ENCODE peak calls at places on chromosomes 11 and 22, in eight cellular contexts. One of them, this sample, is unnamed.

GRCh38 chr22:42280836-42281235 is 10.4 kb upstream of the TCF20 start:
- DNase-seq in mucosa of descending colon: no peak
- DNase-seq in epithelial cell of esophagus: peak
- DNase-seq in choroid plexus epithelial cell: no peak
- DNase-seq in HFF-Myc: no peak
- DNase-seq in HepG2: no peak
- DNase-seq in PC-3: no peak
- DNase-seq in GM12865: no peak
- DNase-seq in this sample: no peak

GRCh38 chr22:48740731-48741405 is 1086.8 kb downstream of the BRD1 start:
- DNase-seq in GM12865: no peak
- DNase-seq in choroid plexus epithelial cell: no peak
- DNase-seq in HFF-Myc: no peak
- DNase-seq in epithelial cell of esophagus: no peak
- DNase-seq in mucosa of descending colon: peak
- DNase-seq in HepG2: no peak
- DNase-seq in PC-3: no peak
- DNase-seq in this sample: no peak

GRCh38 chr11:116309446-116309845 is 463.3 kb downstream of the BUD13 start:
- DNase-seq in choroid plexus epithelial cell: no peak
- DNase-seq in HFF-Myc: no peak
- DNase-seq in mucosa of descending colon: no peak
- DNase-seq in PC-3: no peak
- DNase-seq in GM12865: no peak
- DNase-seq in HepG2: no peak
- DNase-seq in epithelial cell of esophagus: no peak
- DNase-seq in this sample: no peak

GRCh38 chr11:113934797-113935196 is 30.2 kb downstream of the HTR3B start:
- DNase-seq in PC-3: no peak
- DNase-seq in mucosa of descending colon: no peak
- DNase-seq in choroid plexus epithelial cell: no peak
- DNase-seq in epithelial cell of esophagus: no peak
- DNase-seq in GM12865: no peak
- DNase-seq in HFF-Myc: no peak
- DNase-seq in HepG2: no peak
- DNase-seq in this sample: no peak

GRCh38 chr22:17913705-17914282 is 110.6 kb downstream of the MICAL3 start:
- DNase-seq in GM12865: no peak
- DNase-seq in epithelial cell of esophagus: no peak
- DNase-seq in HepG2: no peak
- DNase-seq in HFF-Myc: peak
- DNase-seq in PC-3: no peak
- DNase-seq in choroid plexus epithelial cell: no peak
- DNase-seq in mucosa of descending colon: no peak
- DNase-seq in this sample: no peak

GRCh38 chr22:43829904-43830851 is 18.1 kb upstream of the EFCAB6 start:
- DNase-seq in mucosa of descending colon: no peak
- DNase-seq in PC-3: no peak
- DNase-seq in GM12865: no peak
- DNase-seq in epithelial cell of esophagus: no peak
- DNase-seq in HFF-Myc: no peak
- DNase-seq in HepG2: no peak
- DNase-seq in choroid plexus epithelial cell: peak
- DNase-seq in this sample: no peak

GRCh38 chr11:91136631-91137030 is 913.8 kb upstream of the CHORDC1 start:
- DNase-seq in HepG2: no peak
- DNase-seq in GM12865: no peak
- DNase-seq in epithelial cell of esophagus: peak
- DNase-seq in mucosa of descending colon: no peak
- DNase-seq in HFF-Myc: no peak
- DNase-seq in PC-3: peak
- DNase-seq in choroid plexus epithelial cell: no peak
- DNase-seq in this sample: no peak

GRCh38 chr11:22203281-22203680 is 10.4 kb downstream of the ANO5 start:
- DNase-seq in PC-3: no peak
- DNase-seq in mucosa of descending colon: no peak
- DNase-seq in choroid plexus epithelial cell: no peak
- DNase-seq in epithelial cell of esophagus: no peak
- DNase-seq in HFF-Myc: no peak
- DNase-seq in HepG2: no peak
- DNase-seq in GM12865: peak
- DNase-seq in this sample: no peak

GRCh38 chr11:99505319-99505718 is 484.6 kb downstream of the CNTN5 start:
- DNase-seq in epithelial cell of esophagus: no peak
- DNase-seq in PC-3: peak
- DNase-seq in HFF-Myc: no peak
- DNase-seq in HepG2: no peak
- DNase-seq in choroid plexus epithelial cell: peak
- DNase-seq in mucosa of descending colon: no peak
- DNase-seq in GM12865: no peak
- DNase-seq in this sample: no peak

GRCh38 chr11:59182457-59183151 is 10.7 kb downstream of the DTX4 start:
- DNase-seq in choroid plexus epithelial cell: no peak
- DNase-seq in HFF-Myc: no peak
- DNase-seq in epithelial cell of esophagus: peak
- DNase-seq in HepG2: peak
- DNase-seq in PC-3: peak
- DNase-seq in GM12865: peak
- DNase-seq in mucosa of descending colon: peak
- DNase-seq in this sample: no peak

GRCh38 chr11:10012068-10012467 is 282.0 kb downstream of the SBF2 start:
- DNase-seq in choroid plexus epithelial cell: no peak
- DNase-seq in epithelial cell of esophagus: no peak
- DNase-seq in HFF-Myc: no peak
- DNase-seq in PC-3: no peak
- DNase-seq in HepG2: no peak
- DNase-seq in mucosa of descending colon: no peak
- DNase-seq in GM12865: no peak
- DNase-seq in this sample: no peak

GRCh38 chr11:59574467-59574866 is 41.1 kb downstream of the OSBP start:
- DNase-seq in choroid plexus epithelial cell: no peak
- DNase-seq in epithelial cell of esophagus: no peak
- DNase-seq in HFF-Myc: no peak
- DNase-seq in PC-3: no peak
- DNase-seq in GM12865: no peak
- DNase-seq in HepG2: no peak
- DNase-seq in mucosa of descending colon: no peak
- DNase-seq in this sample: no peak

GRCh38 chr22:39645532-39645931 is 75.0 kb downstream of the CACNA1I start:
- DNase-seq in HFF-Myc: no peak
- DNase-seq in HepG2: no peak
- DNase-seq in GM12865: no peak
- DNase-seq in choroid plexus epithelial cell: no peak
- DNase-seq in mucosa of descending colon: no peak
- DNase-seq in PC-3: no peak
- DNase-seq in epithelial cell of esophagus: no peak
- DNase-seq in this sample: no peak

GRCh38 chr11:57649826-57650738 is at the start of gene YPEL4:
- DNase-seq in PC-3: peak
- DNase-seq in choroid plexus epithelial cell: peak
- DNase-seq in epithelial cell of esophagus: peak
- DNase-seq in mucosa of descending colon: no peak
- DNase-seq in GM12865: no peak
- DNase-seq in HepG2: no peak
- DNase-seq in HFF-Myc: no peak
- DNase-seq in this sample: peak

GRCh38 chr22:32327596-32328171 is 30.0 kb upstream of the RFPL3 start:
- DNase-seq in epithelial cell of esophagus: no peak
- DNase-seq in HFF-Myc: no peak
- DNase-seq in GM12865: no peak
- DNase-seq in mucosa of descending colon: no peak
- DNase-seq in choroid plexus epithelial cell: no peak
- DNase-seq in PC-3: no peak
- DNase-seq in HepG2: no peak
- DNase-seq in this sample: no peak

GRCh38 chr11:49405743-49406142 is 197.3 kb upstream of the FOLH1 start:
- DNase-seq in mucosa of descending colon: no peak
- DNase-seq in GM12865: no peak
- DNase-seq in choroid plexus epithelial cell: no peak
- DNase-seq in HFF-Myc: no peak
- DNase-seq in epithelial cell of esophagus: no peak
- DNase-seq in PC-3: no peak
- DNase-seq in HepG2: no peak
- DNase-seq in this sample: no peak

GRCh38 chr11:35163707-35164496 is 24.9 kb downstream of the CD44 start:
- DNase-seq in epithelial cell of esophagus: no peak
- DNase-seq in HepG2: no peak
- DNase-seq in HFF-Myc: no peak
- DNase-seq in choroid plexus epithelial cell: peak
- DNase-seq in PC-3: no peak
- DNase-seq in mucosa of descending colon: no peak
- DNase-seq in GM12865: peak
- DNase-seq in this sample: no peak
- TF ChIP-seq CTCF in epithelial cell of esophagus: no peak
- TF ChIP-seq CTCF in HepG2: no peak
- TF ChIP-seq CTCF in HFF-Myc: peak
- TF ChIP-seq CTCF in choroid plexus epithelial cell: peak
- TF ChIP-seq CTCF in PC-3: no peak
- TF ChIP-seq CTCF in mucosa of descending colon: no peak
- TF ChIP-seq CTCF in GM12865: peak
- TF ChIP-seq CTCF in this sample: peak

DNA sequence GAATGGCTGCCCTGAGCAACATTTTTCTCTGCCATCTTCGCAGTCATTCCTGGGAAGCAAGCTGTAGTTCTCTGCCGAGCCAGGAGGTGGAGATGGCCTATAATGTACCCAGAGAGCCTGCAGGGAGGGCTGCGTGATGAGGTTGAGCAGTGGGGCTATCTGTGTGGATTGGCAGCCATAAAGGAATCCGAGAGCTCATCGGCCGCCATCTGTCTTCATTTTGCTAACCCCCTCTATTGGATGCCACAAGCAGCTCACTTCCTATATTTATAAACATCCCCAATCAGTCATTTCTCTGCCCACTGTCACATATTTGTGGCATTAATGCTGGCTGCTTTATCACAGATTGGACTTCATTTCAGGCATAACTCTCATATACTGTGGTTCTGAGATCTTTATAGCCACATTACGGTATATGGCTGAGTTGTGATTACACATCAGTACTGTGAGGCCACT is 209.5 kb downstream of the NTM start:
- DNase-seq in PC-3: peak
- DNase-seq in HFF-Myc: no peak
- DNase-seq in HepG2: peak
- DNase-seq in mucosa of descending colon: no peak
- DNase-seq in choroid plexus epithelial cell: peak
- DNase-seq in GM12865: peak
- DNase-seq in epithelial cell of esophagus: peak
- DNase-seq in this sample: no peak
- TF ChIP-seq CTCF in PC-3: peak
- TF ChIP-seq CTCF in HFF-Myc: peak
- TF ChIP-seq CTCF in HepG2: peak
- TF ChIP-seq CTCF in mucosa of descending colon: no peak
- TF ChIP-seq CTCF in choroid plexus epithelial cell: peak
- TF ChIP-seq CTCF in GM12865: peak
- TF ChIP-seq CTCF in epithelial cell of esophagus: peak
- TF ChIP-seq CTCF in this sample: no peak

DNA sequence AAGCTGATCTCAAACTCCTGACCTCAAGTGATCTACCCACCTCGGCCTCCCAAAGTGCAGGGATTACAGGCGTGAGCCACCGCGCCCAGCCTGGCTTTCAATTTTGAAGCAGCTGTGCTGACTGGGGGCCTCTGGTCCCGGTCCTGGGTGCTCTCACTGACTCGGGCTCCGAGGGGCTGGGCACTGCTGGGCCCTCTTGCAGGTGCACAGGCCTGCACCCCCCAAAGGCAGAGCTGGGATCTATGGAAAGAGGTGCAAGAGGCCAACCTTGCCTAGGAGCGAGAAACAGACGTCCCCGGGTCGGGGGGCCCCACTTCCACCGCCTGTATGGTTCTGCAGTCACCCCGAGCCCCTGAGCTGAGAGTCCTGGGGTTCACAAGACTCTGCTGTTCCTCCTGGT is 33.2 kb downstream of the KIAA0930 start:
- DNase-seq in epithelial cell of esophagus: no peak
- DNase-seq in choroid plexus epithelial cell: no peak
- DNase-seq in PC-3: no peak
- DNase-seq in HepG2: no peak
- DNase-seq in mucosa of descending colon: no peak
- DNase-seq in HFF-Myc: no peak
- DNase-seq in GM12865: no peak
- DNase-seq in this sample: no peak
- TF ChIP-seq CTCF in epithelial cell of esophagus: no peak
- TF ChIP-seq CTCF in choroid plexus epithelial cell: no peak
- TF ChIP-seq CTCF in PC-3: no peak
- TF ChIP-seq CTCF in HepG2: no peak
- TF ChIP-seq CTCF in mucosa of descending colon: no peak
- TF ChIP-seq CTCF in HFF-Myc: no peak
- TF ChIP-seq CTCF in GM12865: no peak
- TF ChIP-seq CTCF in this sample: no peak

GRCh38 chr22:21641795-21642583 is at the start of gene SDF2L1:
- DNase-seq in PC-3: peak
- DNase-seq in HepG2: peak
- DNase-seq in epithelial cell of esophagus: peak
- DNase-seq in choroid plexus epithelial cell: peak
- DNase-seq in mucosa of descending colon: peak
- DNase-seq in HFF-Myc: peak
- DNase-seq in GM12865: peak
- DNase-seq in this sample: peak
- TF ChIP-seq CTCF in PC-3: no peak
- TF ChIP-seq CTCF in HepG2: no peak
- TF ChIP-seq CTCF in epithelial cell of esophagus: no peak
- TF ChIP-seq CTCF in choroid plexus epithelial cell: no peak
- TF ChIP-seq CTCF in mucosa of descending colon: peak
- TF ChIP-seq CTCF in HFF-Myc: no peak
- TF ChIP-seq CTCF in GM12865: no peak
- TF ChIP-seq CTCF in this sample: no peak

DNA sequence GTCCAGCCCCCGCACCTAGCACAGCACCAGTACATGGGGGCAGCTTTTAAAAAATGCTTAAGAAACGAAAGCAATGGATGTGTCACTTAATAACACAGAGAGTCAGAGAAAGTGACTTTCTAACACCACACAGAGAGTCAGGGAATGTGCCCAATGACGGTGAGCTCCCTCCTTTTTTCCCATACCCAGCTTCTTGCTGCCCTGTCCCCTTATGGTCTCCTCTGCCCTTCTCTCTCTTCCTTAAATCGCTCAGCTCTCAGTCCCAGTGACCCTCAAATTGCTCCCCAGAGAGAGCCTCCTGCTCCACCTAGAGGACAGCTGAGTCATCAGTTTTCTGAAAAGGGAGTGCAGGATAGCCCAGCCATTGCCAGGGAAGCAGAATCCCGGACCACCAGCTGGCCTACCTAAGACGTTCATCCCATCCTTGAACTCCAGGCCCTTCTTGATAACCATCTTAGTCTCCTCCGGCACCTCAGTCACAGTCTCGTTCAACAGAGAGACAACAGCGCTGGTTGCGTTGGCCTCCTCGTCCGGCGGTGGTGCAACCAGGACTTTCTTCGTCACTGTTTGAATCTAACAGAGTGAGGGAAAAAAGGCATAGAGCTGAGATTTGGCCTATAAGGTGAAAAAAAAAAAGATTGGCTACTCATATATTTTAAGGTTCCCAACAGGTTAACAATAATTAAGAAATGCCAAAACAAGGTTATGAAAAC is 113.5 kb downstream of the SLC1A2 start:
- DNase-seq in GM12865: peak
- DNase-seq in HFF-Myc: no peak
- DNase-seq in epithelial cell of esophagus: peak
- DNase-seq in PC-3: peak
- DNase-seq in choroid plexus epithelial cell: peak
- DNase-seq in HepG2: peak
- DNase-seq in mucosa of descending colon: no peak
- DNase-seq in this sample: peak
- TF ChIP-seq CTCF in GM12865: peak
- TF ChIP-seq CTCF in HFF-Myc: peak
- TF ChIP-seq CTCF in epithelial cell of esophagus: peak
- TF ChIP-seq CTCF in PC-3: peak
- TF ChIP-seq CTCF in choroid plexus epithelial cell: peak
- TF ChIP-seq CTCF in HepG2: peak
- TF ChIP-seq CTCF in mucosa of descending colon: no peak
- TF ChIP-seq CTCF in this sample: peak

GRCh38 chr11:45803981-45804805 is 756 bp upstream of the SLC35C1 start:
- DNase-seq in GM12865: peak
- DNase-seq in choroid plexus epithelial cell: peak
- DNase-seq in HepG2: peak
- DNase-seq in PC-3: peak
- DNase-seq in HFF-Myc: no peak
- DNase-seq in mucosa of descending colon: peak
- DNase-seq in epithelial cell of esophagus: peak
- DNase-seq in this sample: peak
- TF ChIP-seq CTCF in GM12865: no peak
- TF ChIP-seq CTCF in choroid plexus epithelial cell: no peak
- TF ChIP-seq CTCF in HepG2: no peak
- TF ChIP-seq CTCF in PC-3: no peak
- TF ChIP-seq CTCF in HFF-Myc: no peak
- TF ChIP-seq CTCF in mucosa of descending colon: no peak
- TF ChIP-seq CTCF in epithelial cell of esophagus: no peak
- TF ChIP-seq CTCF in this sample: no peak